ENCODE peak calls at places on chromosome 5, in six cellular contexts. One of them, this sample, is unnamed.

GRCh38 chr5:127080001-127080478 is 6.7 kb upstream of the C5orf63 start:
- DNase-seq in transverse colon: no peak
- DNase-seq in GM23338: peak
- DNase-seq in sigmoid colon: no peak
- DNase-seq in breast epithelium: no peak
- DNase-seq in vagina: no peak
- DNase-seq in this sample: peak

GRCh38 chr5:10831416-10831815 is 70.4 kb upstream of the DAP start:
- DNase-seq in GM23338: no peak
- DNase-seq in transverse colon: no peak
- DNase-seq in sigmoid colon: no peak
- DNase-seq in breast epithelium: no peak
- DNase-seq in vagina: no peak
- DNase-seq in this sample: no peak

GRCh38 chr5:78127875-78128274 is 166.6 kb downstream of the AP3B1 start:
- DNase-seq in transverse colon: no peak
- DNase-seq in sigmoid colon: no peak
- DNase-seq in vagina: no peak
- DNase-seq in GM23338: peak
- DNase-seq in breast epithelium: no peak
- DNase-seq in this sample: no peak

GRCh38 chr5:54673523-54674225 is 156.1 kb downstream of the SNX18 start:
- DNase-seq in breast epithelium: no peak
- DNase-seq in sigmoid colon: peak
- DNase-seq in vagina: peak
- DNase-seq in transverse colon: peak
- DNase-seq in GM23338: no peak
- DNase-seq in this sample: no peak

GRCh38 chr5:38543074-38543473 is 13.4 kb downstream of the LIFR start:
- DNase-seq in transverse colon: no peak
- DNase-seq in GM23338: no peak
- DNase-seq in breast epithelium: no peak
- DNase-seq in sigmoid colon: no peak
- DNase-seq in vagina: no peak
- DNase-seq in this sample: no peak

GRCh38 chr5:74205745-74206570 is 434.6 kb downstream of the ENC1 start:
- DNase-seq in vagina: no peak
- DNase-seq in transverse colon: no peak
- DNase-seq in sigmoid colon: no peak
- DNase-seq in breast epithelium: no peak
- DNase-seq in GM23338: no peak
- DNase-seq in this sample: no peak

GRCh38 chr5:176341325-176342198 is 20.0 kb downstream of the KIAA1191 start:
- DNase-seq in GM23338: no peak
- DNase-seq in transverse colon: no peak
- DNase-seq in vagina: no peak
- DNase-seq in sigmoid colon: no peak
- DNase-seq in breast epithelium: no peak
- DNase-seq in this sample: no peak

GRCh38 chr5:154236-154635 is 37.1 kb upstream of the LRRC14B start:
- DNase-seq in GM23338: no peak
- DNase-seq in vagina: no peak
- DNase-seq in transverse colon: no peak
- DNase-seq in sigmoid colon: no peak
- DNase-seq in breast epithelium: no peak
- DNase-seq in this sample: no peak

GRCh38 chr5:9069650-9070049 is 476.2 kb downstream of the SEMA5A start:
- DNase-seq in transverse colon: no peak
- DNase-seq in sigmoid colon: no peak
- DNase-seq in GM23338: no peak
- DNase-seq in breast epithelium: no peak
- DNase-seq in vagina: peak
- DNase-seq in this sample: no peak

GRCh38 chr5:1748845-1749244 is 50.8 kb downstream of the MRPL36 start:
- DNase-seq in vagina: no peak
- DNase-seq in GM23338: no peak
- DNase-seq in breast epithelium: no peak
- DNase-seq in transverse colon: no peak
- DNase-seq in sigmoid colon: no peak
- DNase-seq in this sample: no peak

GRCh38 chr5:172441262-172441751 is 13.0 kb downstream of the SH3PXD2B start:
- DNase-seq in vagina: no peak
- DNase-seq in breast epithelium: no peak
- DNase-seq in transverse colon: no peak
- DNase-seq in GM23338: no peak
- DNase-seq in sigmoid colon: peak
- DNase-seq in this sample: no peak

GRCh38 chr5:34495178-34495577 is 160.9 kb upstream of the RAI14 start:
- DNase-seq in vagina: no peak
- DNase-seq in sigmoid colon: no peak
- DNase-seq in transverse colon: no peak
- DNase-seq in breast epithelium: no peak
- DNase-seq in GM23338: no peak
- DNase-seq in this sample: no peak

GRCh38 chr5:122323132-122323548 is 11.1 kb downstream of the SNCAIP start:
- DNase-seq in transverse colon: no peak
- DNase-seq in vagina: no peak
- DNase-seq in sigmoid colon: no peak
- DNase-seq in breast epithelium: no peak
- DNase-seq in GM23338: peak
- DNase-seq in this sample: no peak

GRCh38 chr5:60526336-60526875 is 173.6 kb downstream of the DEPDC1B start:
- DNase-seq in vagina: no peak
- DNase-seq in breast epithelium: no peak
- DNase-seq in sigmoid colon: no peak
- DNase-seq in GM23338: no peak
- DNase-seq in transverse colon: no peak
- DNase-seq in this sample: no peak

GRCh38 chr5:150469718-150470470 is 20.4 kb upstream of the RPS14 start:
- DNase-seq in breast epithelium: no peak
- DNase-seq in transverse colon: no peak
- DNase-seq in GM23338: no peak
- DNase-seq in sigmoid colon: no peak
- DNase-seq in vagina: no peak
- DNase-seq in this sample: no peak

GRCh38 chr5:68379275-68380026 is 163.9 kb downstream of the PIK3R1 start:
- DNase-seq in sigmoid colon: peak
- DNase-seq in transverse colon: no peak
- DNase-seq in GM23338: no peak
- DNase-seq in vagina: peak
- DNase-seq in breast epithelium: no peak
- DNase-seq in this sample: peak

GRCh38 chr5:58987193-58987592 is 404.3 kb downstream of the RAB3C start:
- DNase-seq in vagina: no peak
- DNase-seq in GM23338: no peak
- DNase-seq in breast epithelium: no peak
- DNase-seq in transverse colon: no peak
- DNase-seq in sigmoid colon: no peak
- DNase-seq in this sample: no peak

GRCh38 chr5:75363111-75363510 is 26.1 kb downstream of the HMGCR start:
- DNase-seq in vagina: no peak
- DNase-seq in sigmoid colon: no peak
- DNase-seq in GM23338: peak
- DNase-seq in transverse colon: peak
- DNase-seq in breast epithelium: no peak
- DNase-seq in this sample: peak

GRCh38 chr5:111820072-111820471 is 63.1 kb upstream of the NREP start:
- DNase-seq in GM23338: no peak
- DNase-seq in transverse colon: no peak
- DNase-seq in breast epithelium: no peak
- DNase-seq in sigmoid colon: no peak
- DNase-seq in vagina: no peak
- DNase-seq in this sample: no peak

GRCh38 chr5:139451878-139452660 is 10.5 kb downstream of the ECSCR start:
- DNase-seq in breast epithelium: no peak
- DNase-seq in sigmoid colon: no peak
- DNase-seq in vagina: no peak
- DNase-seq in transverse colon: no peak
- DNase-seq in GM23338: no peak
- DNase-seq in this sample: no peak

GRCh38 chr5:14114615-14115251 is 28.4 kb upstream of the TRIO start:
- DNase-seq in transverse colon: no peak
- DNase-seq in breast epithelium: no peak
- DNase-seq in sigmoid colon: no peak
- DNase-seq in GM23338: no peak
- DNase-seq in vagina: no peak
- DNase-seq in this sample: no peak

GRCh38 chr5:43514471-43514815 is 505 bp downstream of the C5orf34 start:
- DNase-seq in sigmoid colon: no peak
- DNase-seq in GM23338: peak
- DNase-seq in transverse colon: no peak
- DNase-seq in breast epithelium: no peak
- DNase-seq in vagina: no peak
- DNase-seq in this sample: no peak

GRCh38 chr5:173042708-173043107 is 13.4 kb upstream of the CREBRF start:
- DNase-seq in breast epithelium: no peak
- DNase-seq in vagina: no peak
- DNase-seq in transverse colon: no peak
- DNase-seq in GM23338: no peak
- DNase-seq in sigmoid colon: no peak
- DNase-seq in this sample: peak

GRCh38 chr5:35476046-35476445 is 141.6 kb upstream of the SPEF2 start:
- DNase-seq in GM23338: no peak
- DNase-seq in vagina: no peak
- DNase-seq in sigmoid colon: no peak
- DNase-seq in breast epithelium: no peak
- DNase-seq in transverse colon: no peak
- DNase-seq in this sample: no peak

GRCh38 chr5:177194278-177194677 is 60.7 kb downstream of the NSD1 start:
- DNase-seq in GM23338: peak
- DNase-seq in transverse colon: no peak
- DNase-seq in breast epithelium: no peak
- DNase-seq in sigmoid colon: no peak
- DNase-seq in vagina: no peak
- DNase-seq in this sample: no peak

GRCh38 chr5:35158627-35159369 is 71.5 kb downstream of the PRLR start:
- DNase-seq in sigmoid colon: no peak
- DNase-seq in GM23338: no peak
- DNase-seq in breast epithelium: no peak
- DNase-seq in transverse colon: no peak
- DNase-seq in vagina: no peak
- DNase-seq in this sample: no peak

GRCh38 chr5:94885931-94886330 is 267.5 kb downstream of the SLF1 start:
- DNase-seq in GM23338: no peak
- DNase-seq in breast epithelium: no peak
- DNase-seq in transverse colon: no peak
- DNase-seq in vagina: no peak
- DNase-seq in sigmoid colon: no peak
- DNase-seq in this sample: no peak

GRCh38 chr5:153209016-153209415 is 281.5 kb upstream of the GRIA1 start:
- DNase-seq in breast epithelium: no peak
- DNase-seq in sigmoid colon: no peak
- DNase-seq in GM23338: no peak
- DNase-seq in transverse colon: no peak
- DNase-seq in vagina: no peak
- DNase-seq in this sample: no peak

GRCh38 chr5:137200906-137201305 is 298.2 kb downstream of the SPOCK1 start:
- DNase-seq in sigmoid colon: no peak
- DNase-seq in transverse colon: no peak
- DNase-seq in breast epithelium: no peak
- DNase-seq in vagina: no peak
- DNase-seq in GM23338: peak
- DNase-seq in this sample: no peak

GRCh38 chr5:56414056-56414455 is 180.9 kb upstream of the ANKRD55 start:
- DNase-seq in sigmoid colon: no peak
- DNase-seq in vagina: no peak
- DNase-seq in GM23338: no peak
- DNase-seq in transverse colon: no peak
- DNase-seq in breast epithelium: no peak
- DNase-seq in this sample: no peak

GRCh38 chr5:96595300-96596090 is 66.7 kb upstream of the CAST start:
- DNase-seq in vagina: no peak
- DNase-seq in transverse colon: no peak
- DNase-seq in breast epithelium: no peak
- DNase-seq in sigmoid colon: no peak
- DNase-seq in GM23338: peak
- DNase-seq in this sample: no peak

GRCh38 chr5:128228506-128228905 is 144.9 kb downstream of the SLC12A2 start:
- DNase-seq in GM23338: no peak
- DNase-seq in vagina: no peak
- DNase-seq in sigmoid colon: no peak
- DNase-seq in breast epithelium: no peak
- DNase-seq in transverse colon: no peak
- DNase-seq in this sample: no peak
- TF ChIP-seq POLR2AphosphoS5 in GM23338: no peak
- TF ChIP-seq POLR2AphosphoS5 in vagina: no peak
- TF ChIP-seq POLR2AphosphoS5 in sigmoid colon: peak
- TF ChIP-seq POLR2AphosphoS5 in breast epithelium: no peak
- TF ChIP-seq POLR2AphosphoS5 in transverse colon: no peak
- TF ChIP-seq POLR2AphosphoS5 in this sample: no peak

GRCh38 chr5:93163010-93163663 is 417.9 kb downstream of the NR2F1-AS1 start:
- DNase-seq in transverse colon: no peak
- DNase-seq in breast epithelium: no peak
- DNase-seq in GM23338: no peak
- DNase-seq in sigmoid colon: no peak
- DNase-seq in vagina: no peak
- DNase-seq in this sample: no peak
- TF ChIP-seq POLR2AphosphoS5 in transverse colon: no peak
- TF ChIP-seq POLR2AphosphoS5 in breast epithelium: no peak
- TF ChIP-seq POLR2AphosphoS5 in GM23338: no peak
- TF ChIP-seq POLR2AphosphoS5 in sigmoid colon: peak
- TF ChIP-seq POLR2AphosphoS5 in vagina: no peak
- TF ChIP-seq POLR2AphosphoS5 in this sample: no peak

GRCh38 chr5:146027746-146028145 is 77.6 kb downstream of the PLAC8L1 start:
- DNase-seq in breast epithelium: no peak
- DNase-seq in GM23338: no peak
- DNase-seq in vagina: no peak
- DNase-seq in transverse colon: peak
- DNase-seq in sigmoid colon: no peak
- DNase-seq in this sample: no peak
- TF ChIP-seq POLR2AphosphoS5 in breast epithelium: no peak
- TF ChIP-seq POLR2AphosphoS5 in GM23338: no peak
- TF ChIP-seq POLR2AphosphoS5 in vagina: no peak
- TF ChIP-seq POLR2AphosphoS5 in transverse colon: no peak
- TF ChIP-seq POLR2AphosphoS5 in sigmoid colon: no peak
- TF ChIP-seq POLR2AphosphoS5 in this sample: no peak

GRCh38 chr5:179265529-179266290 is 79.6 kb downstream of the ADAMTS2 start:
- DNase-seq in transverse colon: peak
- DNase-seq in breast epithelium: peak
- DNase-seq in vagina: peak
- DNase-seq in sigmoid colon: peak
- DNase-seq in GM23338: peak
- DNase-seq in this sample: peak
- TF ChIP-seq POLR2AphosphoS5 in transverse colon: peak
- TF ChIP-seq POLR2AphosphoS5 in breast epithelium: peak
- TF ChIP-seq POLR2AphosphoS5 in vagina: peak
- TF ChIP-seq POLR2AphosphoS5 in sigmoid colon: peak
- TF ChIP-seq POLR2AphosphoS5 in GM23338: no peak
- TF ChIP-seq POLR2AphosphoS5 in this sample: peak

GRCh38 chr5:109689740-109690455 is at the start of gene MAN2A1:
- DNase-seq in GM23338: peak
- DNase-seq in breast epithelium: peak
- DNase-seq in sigmoid colon: peak
- DNase-seq in vagina: peak
- DNase-seq in transverse colon: peak
- DNase-seq in this sample: peak
- TF ChIP-seq POLR2AphosphoS5 in GM23338: no peak
- TF ChIP-seq POLR2AphosphoS5 in breast epithelium: peak
- TF ChIP-seq POLR2AphosphoS5 in sigmoid colon: peak
- TF ChIP-seq POLR2AphosphoS5 in vagina: peak
- TF ChIP-seq POLR2AphosphoS5 in transverse colon: peak
- TF ChIP-seq POLR2AphosphoS5 in this sample: no peak